ENCODE peak calls at places on chromosomes 16 and 17, in five cellular contexts. One of them, this sample, is unnamed.

GRCh38 chr17:37490638-37491614 is 1.2 kb downstream of the DUSP14 start:
- DNase-seq in neural progenitor cell: peak; percentile 70
- DNase-seq in HTR-8/SVneo: peak; percentile 91
- DNase-seq in BJ: peak; percentile 63
- DNase-seq in stimulated activated CD4-positive, alpha-beta T cell treated with anti-CD3 and anti-CD28 coated beads, TNF-alpha, amount 100 ng/mL, for 1 hour: no peak
- DNase-seq in this sample: peak; percentile 56

GRCh38 chr17:41505836-41506767 is 690 bp upstream of the KRT13 start:
- DNase-seq in neural progenitor cell: no peak
- DNase-seq in HTR-8/SVneo: no peak
- DNase-seq in BJ: no peak
- DNase-seq in stimulated activated CD4-positive, alpha-beta T cell treated with anti-CD3 and anti-CD28 coated beads, TNF-alpha, amount 100 ng/mL, for 1 hour: no peak
- DNase-seq in this sample: no peak

GRCh38 chr17:32795339-32795979 is 81.5 kb downstream of the MYO1D start:
- DNase-seq in neural progenitor cell: no peak
- DNase-seq in HTR-8/SVneo: no peak
- DNase-seq in BJ: no peak
- DNase-seq in stimulated activated CD4-positive, alpha-beta T cell treated with anti-CD3 and anti-CD28 coated beads, TNF-alpha, amount 100 ng/mL, for 1 hour: no peak
- DNase-seq in this sample: no peak

GRCh38 chr16:73196670-73197069 is 148.7 kb upstream of the ZFHX3 start:
- DNase-seq in neural progenitor cell: peak; percentile 85
- DNase-seq in HTR-8/SVneo: peak; percentile 75
- DNase-seq in BJ: no peak
- DNase-seq in stimulated activated CD4-positive, alpha-beta T cell treated with anti-CD3 and anti-CD28 coated beads, TNF-alpha, amount 100 ng/mL, for 1 hour: no peak
- DNase-seq in this sample: peak; percentile 71

GRCh38 chr16:31390504-31391043 is 2.6 kb upstream of the ITGAD start:
- DNase-seq in neural progenitor cell: no peak
- DNase-seq in HTR-8/SVneo: no peak
- DNase-seq in BJ: no peak
- DNase-seq in stimulated activated CD4-positive, alpha-beta T cell treated with anti-CD3 and anti-CD28 coated beads, TNF-alpha, amount 100 ng/mL, for 1 hour: no peak
- DNase-seq in this sample: no peak

GRCh38 chr16:67184453-67185002 is 765 bp upstream of the MATCAP1 start:
- DNase-seq in neural progenitor cell: peak; percentile 56
- DNase-seq in HTR-8/SVneo: no peak
- DNase-seq in BJ: no peak
- DNase-seq in stimulated activated CD4-positive, alpha-beta T cell treated with anti-CD3 and anti-CD28 coated beads, TNF-alpha, amount 100 ng/mL, for 1 hour: no peak
- DNase-seq in this sample: peak; percentile 79

GRCh38 chr16:73163238-73163795 is 115.4 kb upstream of the ZFHX3 start:
- DNase-seq in neural progenitor cell: no peak
- DNase-seq in HTR-8/SVneo: no peak
- DNase-seq in BJ: no peak
- DNase-seq in stimulated activated CD4-positive, alpha-beta T cell treated with anti-CD3 and anti-CD28 coated beads, TNF-alpha, amount 100 ng/mL, for 1 hour: no peak
- DNase-seq in this sample: no peak

GRCh38 chr16:58025351-58026138 is at the start of gene MMP15:
- DNase-seq in neural progenitor cell: peak; percentile 91
- DNase-seq in HTR-8/SVneo: peak; percentile 67
- DNase-seq in BJ: no peak
- DNase-seq in stimulated activated CD4-positive, alpha-beta T cell treated with anti-CD3 and anti-CD28 coated beads, TNF-alpha, amount 100 ng/mL, for 1 hour: peak; percentile 28
- DNase-seq in this sample: peak; percentile 78

GRCh38 chr17:55690105-55690508 is 32.6 kb downstream of the TMEM100 start:
- DNase-seq in neural progenitor cell: no peak
- DNase-seq in HTR-8/SVneo: no peak
- DNase-seq in BJ: no peak
- DNase-seq in stimulated activated CD4-positive, alpha-beta T cell treated with anti-CD3 and anti-CD28 coated beads, TNF-alpha, amount 100 ng/mL, for 1 hour: no peak
- DNase-seq in this sample: no peak

GRCh38 chr17:66483946-66484345 is 181.5 kb downstream of the PRKCA start:
- DNase-seq in neural progenitor cell: no peak
- DNase-seq in HTR-8/SVneo: no peak
- DNase-seq in BJ: no peak
- DNase-seq in stimulated activated CD4-positive, alpha-beta T cell treated with anti-CD3 and anti-CD28 coated beads, TNF-alpha, amount 100 ng/mL, for 1 hour: no peak
- DNase-seq in this sample: no peak

GRCh38 chr16:47026492-47026891 is 53.0 kb upstream of the DNAJA2 start:
- DNase-seq in neural progenitor cell: no peak
- DNase-seq in HTR-8/SVneo: no peak
- DNase-seq in BJ: no peak
- DNase-seq in stimulated activated CD4-positive, alpha-beta T cell treated with anti-CD3 and anti-CD28 coated beads, TNF-alpha, amount 100 ng/mL, for 1 hour: no peak
- DNase-seq in this sample: no peak

GRCh38 chr16:51149251-51149661 is 1.8 kb downstream of the SALL1 start:
- DNase-seq in neural progenitor cell: peak; percentile 30
- DNase-seq in HTR-8/SVneo: no peak
- DNase-seq in BJ: no peak
- DNase-seq in stimulated activated CD4-positive, alpha-beta T cell treated with anti-CD3 and anti-CD28 coated beads, TNF-alpha, amount 100 ng/mL, for 1 hour: no peak
- DNase-seq in this sample: no peak

GRCh38 chr16:54175552-54176375 is 110.8 kb downstream of the IRX3 start:
- DNase-seq in neural progenitor cell: no peak
- DNase-seq in HTR-8/SVneo: no peak
- DNase-seq in BJ: no peak
- DNase-seq in stimulated activated CD4-positive, alpha-beta T cell treated with anti-CD3 and anti-CD28 coated beads, TNF-alpha, amount 100 ng/mL, for 1 hour: no peak
- DNase-seq in this sample: no peak

GRCh38 chr16:57316390-57317017 is 32.0 kb upstream of the PLLP start:
- DNase-seq in neural progenitor cell: no peak
- DNase-seq in HTR-8/SVneo: no peak
- DNase-seq in BJ: peak; percentile 59
- DNase-seq in stimulated activated CD4-positive, alpha-beta T cell treated with anti-CD3 and anti-CD28 coated beads, TNF-alpha, amount 100 ng/mL, for 1 hour: no peak
- DNase-seq in this sample: no peak

GRCh38 chr16:12090162-12090552 is 113.6 kb downstream of the SNX29 start:
- DNase-seq in neural progenitor cell: peak; percentile 26
- DNase-seq in HTR-8/SVneo: no peak
- DNase-seq in BJ: no peak
- DNase-seq in stimulated activated CD4-positive, alpha-beta T cell treated with anti-CD3 and anti-CD28 coated beads, TNF-alpha, amount 100 ng/mL, for 1 hour: no peak
- DNase-seq in this sample: no peak

GRCh38 chr16:28231763-28232162 is 20.0 kb upstream of the XPO6 start:
- DNase-seq in neural progenitor cell: no peak
- DNase-seq in HTR-8/SVneo: no peak
- DNase-seq in BJ: no peak
- DNase-seq in stimulated activated CD4-positive, alpha-beta T cell treated with anti-CD3 and anti-CD28 coated beads, TNF-alpha, amount 100 ng/mL, for 1 hour: no peak
- DNase-seq in this sample: no peak

GRCh38 chr17:4986951-4987766 is at the start of gene CAMTA2:
- DNase-seq in neural progenitor cell: peak; percentile 87
- DNase-seq in HTR-8/SVneo: peak; percentile 85
- DNase-seq in BJ: no peak
- DNase-seq in stimulated activated CD4-positive, alpha-beta T cell treated with anti-CD3 and anti-CD28 coated beads, TNF-alpha, amount 100 ng/mL, for 1 hour: peak; percentile 65
- DNase-seq in this sample: peak; percentile 97

GRCh38 chr17:957856-958421 is 21.6 kb downstream of the NXN start:
- DNase-seq in neural progenitor cell: no peak
- DNase-seq in HTR-8/SVneo: no peak
- DNase-seq in BJ: no peak
- DNase-seq in stimulated activated CD4-positive, alpha-beta T cell treated with anti-CD3 and anti-CD28 coated beads, TNF-alpha, amount 100 ng/mL, for 1 hour: no peak
- DNase-seq in this sample: no peak

GRCh38 chr17:46832306-46832895 is 13.9 kb upstream of the WNT3 start:
- DNase-seq in neural progenitor cell: peak; percentile 85
- DNase-seq in HTR-8/SVneo: no peak
- DNase-seq in BJ: no peak
- DNase-seq in stimulated activated CD4-positive, alpha-beta T cell treated with anti-CD3 and anti-CD28 coated beads, TNF-alpha, amount 100 ng/mL, for 1 hour: no peak
- DNase-seq in this sample: no peak

GRCh38 chr16:83934684-83934977 is 18.4 kb upstream of the OSGIN1 start:
- DNase-seq in neural progenitor cell: no peak
- DNase-seq in HTR-8/SVneo: no peak
- DNase-seq in BJ: no peak
- DNase-seq in stimulated activated CD4-positive, alpha-beta T cell treated with anti-CD3 and anti-CD28 coated beads, TNF-alpha, amount 100 ng/mL, for 1 hour: no peak
- DNase-seq in this sample: no peak

GRCh38 chr16:11990672-11991390 is 14.3 kb downstream of the SNX29 start:
- DNase-seq in neural progenitor cell: no peak
- DNase-seq in HTR-8/SVneo: no peak
- DNase-seq in BJ: no peak
- DNase-seq in stimulated activated CD4-positive, alpha-beta T cell treated with anti-CD3 and anti-CD28 coated beads, TNF-alpha, amount 100 ng/mL, for 1 hour: no peak
- DNase-seq in this sample: no peak

GRCh38 chr17:8887834-8888703 is 20.6 kb upstream of the PIK3R6 start:
- DNase-seq in neural progenitor cell: peak; percentile 88
- DNase-seq in HTR-8/SVneo: peak; percentile 31
- DNase-seq in BJ: no peak
- DNase-seq in stimulated activated CD4-positive, alpha-beta T cell treated with anti-CD3 and anti-CD28 coated beads, TNF-alpha, amount 100 ng/mL, for 1 hour: no peak
- DNase-seq in this sample: peak; percentile 44

GRCh38 chr17:80857721-80858171 is 133.9 kb upstream of the CHMP6 start:
- DNase-seq in neural progenitor cell: no peak
- DNase-seq in HTR-8/SVneo: no peak
- DNase-seq in BJ: no peak
- DNase-seq in stimulated activated CD4-positive, alpha-beta T cell treated with anti-CD3 and anti-CD28 coated beads, TNF-alpha, amount 100 ng/mL, for 1 hour: no peak
- DNase-seq in this sample: no peak

GRCh38 chr16:53745126-53745525 is 41.2 kb downstream of the FTO start:
- DNase-seq in neural progenitor cell: no peak
- DNase-seq in HTR-8/SVneo: no peak
- DNase-seq in BJ: peak; percentile 60
- DNase-seq in stimulated activated CD4-positive, alpha-beta T cell treated with anti-CD3 and anti-CD28 coated beads, TNF-alpha, amount 100 ng/mL, for 1 hour: no peak
- DNase-seq in this sample: peak; percentile 33

This sample was measured in right cardiac atrium.